ENCODE peak calls at places on chromosomes 16 and 17, in five cellular contexts. One of them, this sample, is unnamed.

GRCh38 chr17:6269474-6269873 is 165.4 kb downstream of the AIPL1 start:
- DNase-seq in AG04450: peak
- DNase-seq in CD8-positive, alpha-beta memory T cell: no peak
- DNase-seq in hepatocyte: peak
- DNase-seq in RWPE1: peak
- DNase-seq in this sample: peak

GRCh38 chr17:22441776-22442175 is 749.5 kb downstream of the KCNJ18 start:
- DNase-seq in AG04450: no peak
- DNase-seq in CD8-positive, alpha-beta memory T cell: no peak
- DNase-seq in hepatocyte: no peak
- DNase-seq in RWPE1: no peak
- DNase-seq in this sample: no peak

GRCh38 chr17:43356999-43357398 is 41.8 kb upstream of the ARL4D start:
- DNase-seq in AG04450: peak
- DNase-seq in CD8-positive, alpha-beta memory T cell: no peak
- DNase-seq in hepatocyte: no peak
- DNase-seq in RWPE1: peak
- DNase-seq in this sample: no peak

GRCh38 chr16:54284931-54285413 is 1.6 kb downstream of the IRX3 start:
- DNase-seq in AG04450: no peak
- DNase-seq in CD8-positive, alpha-beta memory T cell: no peak
- DNase-seq in hepatocyte: no peak
- DNase-seq in RWPE1: no peak
- DNase-seq in this sample: no peak

GRCh38 chr17:81432873-81433451 is 37.7 kb downstream of the BAHCC1 start:
- DNase-seq in AG04450: no peak
- DNase-seq in CD8-positive, alpha-beta memory T cell: no peak
- DNase-seq in hepatocyte: no peak
- DNase-seq in RWPE1: peak
- DNase-seq in this sample: no peak

GRCh38 chr17:19304209-19304608 is 58.3 kb downstream of the B9D1 start:
- DNase-seq in AG04450: no peak
- DNase-seq in CD8-positive, alpha-beta memory T cell: no peak
- DNase-seq in hepatocyte: peak
- DNase-seq in RWPE1: no peak
- DNase-seq in this sample: peak

GRCh38 chr17:21285164-21286065 is 904 bp downstream of the MAP2K3 start:
- DNase-seq in AG04450: no peak
- DNase-seq in CD8-positive, alpha-beta memory T cell: no peak
- DNase-seq in hepatocyte: peak
- DNase-seq in RWPE1: no peak
- DNase-seq in this sample: no peak

GRCh38 chr17:77451271-77451893 is 310.6 kb downstream of the SEC14L1 start:
- DNase-seq in AG04450: no peak
- DNase-seq in CD8-positive, alpha-beta memory T cell: peak
- DNase-seq in hepatocyte: peak
- DNase-seq in RWPE1: no peak
- DNase-seq in this sample: no peak

GRCh38 chr17:27157297-27157696 is 136.6 kb upstream of the WSB1 start:
- DNase-seq in AG04450: no peak
- DNase-seq in CD8-positive, alpha-beta memory T cell: no peak
- DNase-seq in hepatocyte: no peak
- DNase-seq in RWPE1: no peak
- DNase-seq in this sample: no peak

GRCh38 chr16:46970089-46970488 is 3.4 kb downstream of the DNAJA2 start:
- DNase-seq in AG04450: no peak
- DNase-seq in CD8-positive, alpha-beta memory T cell: no peak
- DNase-seq in hepatocyte: no peak
- DNase-seq in RWPE1: no peak
- DNase-seq in this sample: no peak

GRCh38 chr17:64728041-64728695 is 66.1 kb upstream of the SMURF2 start:
- DNase-seq in AG04450: no peak
- DNase-seq in CD8-positive, alpha-beta memory T cell: no peak
- DNase-seq in hepatocyte: no peak
- DNase-seq in RWPE1: no peak
- DNase-seq in this sample: no peak
- H3K27ac ChIP-seq in AG04450: no peak
- H3K27ac ChIP-seq in CD8-positive, alpha-beta memory T cell: no peak
- H3K27ac ChIP-seq in hepatocyte: no peak
- H3K27ac ChIP-seq in RWPE1: no peak
- H3K27ac ChIP-seq in this sample: no peak

GRCh38 chr16:30570621-30571443 is 682 bp downstream of the ZNF688 start:
- DNase-seq in AG04450: no peak
- DNase-seq in CD8-positive, alpha-beta memory T cell: no peak
- DNase-seq in hepatocyte: peak
- DNase-seq in RWPE1: no peak
- DNase-seq in this sample: no peak

GRCh38 chr16:30571444-30572322 is at the start of gene ZNF688:
- DNase-seq in AG04450: peak
- DNase-seq in CD8-positive, alpha-beta memory T cell: peak
- DNase-seq in hepatocyte: peak
- DNase-seq in RWPE1: peak
- DNase-seq in this sample: peak

GRCh38 chr16:30567160-30567990 is 4.1 kb downstream of the ZNF688 start:
- DNase-seq in AG04450: no peak
- DNase-seq in CD8-positive, alpha-beta memory T cell: peak
- DNase-seq in hepatocyte: no peak
- DNase-seq in RWPE1: peak
- DNase-seq in this sample: no peak

GRCh38 chr16:30567991-30568638 is 3.4 kb downstream of the ZNF688 start:
- DNase-seq in AG04450: peak
- DNase-seq in CD8-positive, alpha-beta memory T cell: peak
- DNase-seq in hepatocyte: peak
- DNase-seq in RWPE1: peak
- DNase-seq in this sample: peak

DNA sequence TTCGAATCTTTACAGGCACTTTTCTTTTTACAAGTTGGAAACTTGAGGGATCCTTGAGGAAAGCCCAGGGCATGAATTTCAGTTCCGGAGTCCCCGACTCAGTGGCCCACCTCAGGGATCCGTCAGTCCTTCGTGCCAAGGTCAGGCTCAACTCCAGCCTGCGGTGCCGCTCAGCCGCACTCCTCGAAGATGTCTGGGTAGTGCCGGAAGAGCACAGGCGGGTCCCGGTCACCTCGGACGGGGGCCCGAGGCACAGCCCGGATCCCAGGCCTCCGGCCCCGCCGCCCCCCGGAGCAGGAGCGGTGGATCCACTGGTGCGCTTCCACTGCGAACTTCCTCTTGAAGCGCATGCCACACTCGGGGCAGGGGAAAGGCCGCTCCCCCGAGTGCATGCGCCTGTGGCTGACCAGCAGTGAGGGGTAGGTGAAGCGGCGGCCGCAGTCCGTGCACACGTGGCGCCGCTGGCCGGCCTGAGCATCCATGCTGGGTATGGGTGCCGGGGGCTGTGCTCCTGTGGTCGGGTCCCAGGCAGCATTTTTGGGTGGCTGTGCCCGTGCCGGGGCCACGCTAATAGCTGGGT is 1.7 kb downstream of the ZNF688 start:
- DNase-seq in AG04450: no peak
- DNase-seq in CD8-positive, alpha-beta memory T cell: no peak
- DNase-seq in hepatocyte: no peak
- DNase-seq in RWPE1: no peak
- DNase-seq in this sample: no peak
- H3K27ac ChIP-seq in AG04450: no peak
- H3K27ac ChIP-seq in CD8-positive, alpha-beta memory T cell: no peak
- H3K27ac ChIP-seq in hepatocyte: peak
- H3K27ac ChIP-seq in RWPE1: peak
- H3K27ac ChIP-seq in this sample: no peak

DNA sequence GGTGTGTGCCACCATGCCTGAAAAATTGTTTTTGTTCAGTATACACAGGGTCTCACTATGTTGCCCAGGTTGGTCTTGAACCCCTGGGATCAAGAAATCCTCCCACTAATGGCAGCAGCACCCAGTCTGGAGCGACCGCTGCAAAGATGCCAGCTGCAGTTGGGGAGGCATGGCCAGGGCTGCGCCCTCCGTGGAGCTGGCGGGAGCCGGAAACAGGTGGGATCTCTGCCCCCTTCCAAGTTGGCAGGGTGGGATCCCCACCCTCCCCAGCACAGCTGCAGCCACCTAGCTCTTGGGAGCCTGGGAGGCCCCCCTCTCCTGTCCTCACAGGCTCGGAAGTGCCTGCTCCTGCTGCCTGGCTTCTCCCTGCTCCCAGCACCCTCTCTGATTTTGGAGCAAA is 176.8 kb downstream of the ZNF423 start:
- DNase-seq in AG04450: no peak
- DNase-seq in CD8-positive, alpha-beta memory T cell: no peak
- DNase-seq in hepatocyte: no peak
- DNase-seq in RWPE1: no peak
- DNase-seq in this sample: no peak
- H3K27ac ChIP-seq in AG04450: no peak
- H3K27ac ChIP-seq in CD8-positive, alpha-beta memory T cell: no peak
- H3K27ac ChIP-seq in hepatocyte: no peak
- H3K27ac ChIP-seq in RWPE1: no peak
- H3K27ac ChIP-seq in this sample: no peak

GRCh38 chr17:50146230-50146926 is 4.1 kb downstream of the PPP1R9B start:
- DNase-seq in AG04450: no peak
- DNase-seq in CD8-positive, alpha-beta memory T cell: no peak
- DNase-seq in hepatocyte: no peak
- DNase-seq in RWPE1: no peak
- DNase-seq in this sample: no peak
- H3K27ac ChIP-seq in AG04450: no peak
- H3K27ac ChIP-seq in CD8-positive, alpha-beta memory T cell: peak
- H3K27ac ChIP-seq in hepatocyte: no peak
- H3K27ac ChIP-seq in RWPE1: peak
- H3K27ac ChIP-seq in this sample: peak

GRCh38 chr16:82157836-82158235 is 12.2 kb downstream of the MPHOSPH6 start:
- DNase-seq in AG04450: no peak
- DNase-seq in CD8-positive, alpha-beta memory T cell: no peak
- DNase-seq in hepatocyte: peak
- DNase-seq in RWPE1: no peak
- DNase-seq in this sample: no peak
- H3K27ac ChIP-seq in AG04450: peak
- H3K27ac ChIP-seq in CD8-positive, alpha-beta memory T cell: no peak
- H3K27ac ChIP-seq in hepatocyte: peak
- H3K27ac ChIP-seq in RWPE1: no peak
- H3K27ac ChIP-seq in this sample: no peak

DNA sequence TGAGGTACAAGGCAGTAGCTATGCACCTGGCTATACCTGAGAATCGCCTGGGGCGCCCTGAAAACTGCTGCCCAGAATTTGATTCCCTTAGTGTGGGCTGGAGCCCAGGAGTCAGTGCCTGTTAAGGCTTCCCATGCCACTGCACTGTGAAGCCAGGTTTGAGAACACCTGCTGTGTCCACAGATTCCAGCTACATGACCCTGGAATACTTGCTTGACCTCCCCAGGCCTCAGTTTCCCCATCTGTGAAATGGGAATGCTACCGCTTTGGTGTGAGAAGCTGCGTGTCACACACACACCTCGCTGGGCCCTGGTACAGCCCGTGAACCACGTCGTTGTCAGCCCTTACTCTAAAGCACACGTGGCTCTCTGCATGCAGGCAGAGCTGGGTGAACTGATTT is 271.0 kb downstream of the C16orf95 start:
- DNase-seq in AG04450: no peak
- DNase-seq in CD8-positive, alpha-beta memory T cell: no peak
- DNase-seq in hepatocyte: no peak
- DNase-seq in RWPE1: no peak
- DNase-seq in this sample: no peak
- H3K27ac ChIP-seq in AG04450: no peak
- H3K27ac ChIP-seq in CD8-positive, alpha-beta memory T cell: no peak
- H3K27ac ChIP-seq in hepatocyte: no peak
- H3K27ac ChIP-seq in RWPE1: no peak
- H3K27ac ChIP-seq in this sample: no peak

GRCh38 chr17:80246726-80247125 is 13.9 kb upstream of the RNF213 start:
- DNase-seq in AG04450: no peak
- DNase-seq in CD8-positive, alpha-beta memory T cell: no peak
- DNase-seq in hepatocyte: no peak
- DNase-seq in RWPE1: no peak
- DNase-seq in this sample: no peak

GRCh38 chr17:80247561-80247960 is 13.1 kb upstream of the RNF213 start:
- DNase-seq in AG04450: no peak
- DNase-seq in CD8-positive, alpha-beta memory T cell: no peak
- DNase-seq in hepatocyte: no peak
- DNase-seq in RWPE1: no peak
- DNase-seq in this sample: no peak

GRCh38 chr17:80245566-80246265 is 14.9 kb upstream of the RNF213 start:
- DNase-seq in AG04450: no peak
- DNase-seq in CD8-positive, alpha-beta memory T cell: no peak
- DNase-seq in hepatocyte: no peak
- DNase-seq in RWPE1: no peak
- DNase-seq in this sample: no peak

GRCh38 chr17:80244871-80245509 is 15.7 kb upstream of the RNF213 start:
- DNase-seq in AG04450: no peak
- DNase-seq in CD8-positive, alpha-beta memory T cell: no peak
- DNase-seq in hepatocyte: no peak
- DNase-seq in RWPE1: no peak
- DNase-seq in this sample: no peak

GRCh38 chr17:80246266-80246681 is 14.4 kb upstream of the RNF213 start:
- DNase-seq in AG04450: no peak
- DNase-seq in CD8-positive, alpha-beta memory T cell: no peak
- DNase-seq in hepatocyte: no peak
- DNase-seq in RWPE1: no peak
- DNase-seq in this sample: no peak
- H3K27ac ChIP-seq in AG04450: no peak
- H3K27ac ChIP-seq in CD8-positive, alpha-beta memory T cell: no peak
- H3K27ac ChIP-seq in hepatocyte: no peak
- H3K27ac ChIP-seq in RWPE1: no peak
- H3K27ac ChIP-seq in this sample: no peak

DNA sequence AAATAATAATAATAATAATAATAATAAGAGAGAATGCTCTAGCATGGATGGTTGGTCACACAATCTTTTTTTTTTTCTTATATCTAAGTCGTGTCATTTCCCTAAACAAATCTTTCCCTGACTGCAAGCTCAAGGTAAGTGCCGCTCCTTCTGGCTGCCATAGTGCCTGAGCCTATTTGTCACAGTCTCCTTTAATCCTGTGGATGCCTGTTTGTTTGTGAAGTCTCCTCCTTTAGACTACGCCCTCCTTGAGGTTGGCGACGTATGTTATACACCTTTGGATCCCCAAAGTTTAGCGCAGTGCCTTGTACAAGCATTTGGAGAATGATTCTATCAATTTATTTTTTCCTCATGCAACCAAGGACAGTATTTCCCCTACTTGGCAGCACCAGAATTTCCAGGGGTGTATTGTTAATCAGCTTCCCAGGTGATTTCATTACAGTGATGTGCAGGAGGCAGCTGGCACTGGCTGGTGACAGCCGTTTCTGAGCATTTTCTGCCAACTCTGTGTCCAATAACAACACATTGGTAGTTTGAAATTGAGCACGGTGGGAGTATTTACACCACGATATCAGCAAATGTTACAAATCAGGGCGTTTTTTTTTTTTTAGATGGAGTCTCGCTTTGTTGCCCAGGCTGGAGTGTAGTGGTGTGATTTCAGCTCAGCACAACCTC is 26.6 kb downstream of the TMEM238L start:
- DNase-seq in AG04450: no peak
- DNase-seq in CD8-positive, alpha-beta memory T cell: no peak
- DNase-seq in hepatocyte: no peak
- DNase-seq in RWPE1: no peak
- DNase-seq in this sample: no peak
- H3K27ac ChIP-seq in AG04450: no peak
- H3K27ac ChIP-seq in CD8-positive, alpha-beta memory T cell: no peak
- H3K27ac ChIP-seq in hepatocyte: peak
- H3K27ac ChIP-seq in RWPE1: no peak
- H3K27ac ChIP-seq in this sample: no peak

GRCh38 chr16:1510272-1510671 is 17.1 kb downstream of the TELO2 start:
- DNase-seq in AG04450: no peak
- DNase-seq in CD8-positive, alpha-beta memory T cell: no peak
- DNase-seq in hepatocyte: no peak
- DNase-seq in RWPE1: no peak
- DNase-seq in this sample: no peak
- H3K27ac ChIP-seq in AG04450: no peak
- H3K27ac ChIP-seq in CD8-positive, alpha-beta memory T cell: no peak
- H3K27ac ChIP-seq in hepatocyte: no peak
- H3K27ac ChIP-seq in RWPE1: peak
- H3K27ac ChIP-seq in this sample: no peak

This sample was measured in HL-60.